ENCODE peak calls at places on chromosomes 11 and 22, in five cellular contexts. V is COLO829, Z is A549, X is NCI-H1105 treated with DMSO at 0.1 percent for 48 hours, L is EH. G is an unnamed sample.

GRCh38 chr11:125948278-125949051 is 2.6 kb downstream of the VSIG10L2 start:
- DNase-seq in V (no peak), Z (no peak), X (no peak), L (no peak), G (no peak)

GRCh38 chr22:24752091-24752623 is 22.4 kb downstream of the PIWIL3 start:
- DNase-seq in V (no peak), Z (no peak), X (no peak), L (no peak), G (no peak)

GRCh38 chr22:42902875-42903510 is 45.9 kb upstream of the ARFGAP3 start:
- DNase-seq in V (no peak), Z (no peak), X (no peak), L (peak), G (no peak)

GRCh38 chr11:78574386-78575381 is at the start of gene NARS2:
- DNase-seq in V (peak), Z (peak), X (peak), L (peak), G (peak)

GRCh38 chr11:113505541-113506375 is 30.6 kb upstream of the DRD2 start:
- DNase-seq in V (peak), Z (no peak), X (no peak), L (peak), G (no peak)

GRCh38 chr22:49243335-49243734 is 584.3 kb downstream of the BRD1 start:
- DNase-seq in V (no peak), Z (no peak), X (no peak), L (no peak), G (no peak)

GRCh38 chr11:83574516-83574915 is 288.3 kb upstream of the CCDC90B start:
- DNase-seq in V (no peak), Z (no peak), X (no peak), L (peak), G (no peak)

GRCh38 chr11:65355013-65355775 is 643 bp downstream of the TIGD3 start:
- DNase-seq in V (no peak), Z (peak), X (peak), L (no peak), G (peak)